ENCODE peak calls at places on chromosome 19, in six cellular contexts. One of them, this sample, is unnamed.

GRCh38 chr19:40774916-40775631 is at the start of gene MIA:
- DNase-seq in K562: no peak
- DNase-seq in tibial nerve: no peak
- DNase-seq in HepG2: no peak
- DNase-seq in stomach: no peak
- DNase-seq in H1: no peak
- DNase-seq in this sample: no peak

GRCh38 chr19:28831464-28831863 is 381.5 kb downstream of the UQCRFS1 start:
- DNase-seq in H1: peak; percentile 19
- DNase-seq in stomach: no peak
- DNase-seq in K562: no peak
- DNase-seq in HepG2: no peak
- DNase-seq in tibial nerve: no peak
- DNase-seq in this sample: no peak

GRCh38 chr19:49912965-49913685 is 15.9 kb upstream of the ATF5 start:
- DNase-seq in K562: peak; percentile 54
- DNase-seq in HepG2: peak; percentile 44
- DNase-seq in tibial nerve: no peak
- DNase-seq in stomach: no peak
- DNase-seq in H1: no peak
- DNase-seq in this sample: no peak

GRCh38 chr19:10603873-10604459 is 16.9 kb upstream of the AP1M2 start:
- DNase-seq in K562: no peak
- DNase-seq in HepG2: no peak
- DNase-seq in H1: no peak
- DNase-seq in tibial nerve: peak; percentile 33
- DNase-seq in stomach: peak; percentile 38
- DNase-seq in this sample: no peak

GRCh38 chr19:39074942-39075341 is 9.2 kb upstream of the ACP7 start:
- DNase-seq in K562: no peak
- DNase-seq in H1: no peak
- DNase-seq in HepG2: no peak
- DNase-seq in stomach: no peak
- DNase-seq in tibial nerve: no peak
- DNase-seq in this sample: no peak

GRCh38 chr19:23699521-23699860 is 12.5 kb upstream of the ZNF675 start:
- DNase-seq in tibial nerve: no peak
- DNase-seq in stomach: no peak
- DNase-seq in K562: peak; percentile 14
- DNase-seq in HepG2: no peak
- DNase-seq in H1: no peak
- DNase-seq in this sample: no peak

GRCh38 chr19:38250821-38251563 is 5.2 kb downstream of the PPP1R14A start:
- DNase-seq in K562: no peak
- DNase-seq in tibial nerve: peak; percentile 47
- DNase-seq in H1: no peak
- DNase-seq in stomach: peak; percentile 60
- DNase-seq in HepG2: peak; percentile 82
- DNase-seq in this sample: no peak

GRCh38 chr19:42293539-42293938 is 8.4 kb upstream of the PRR19 start:
- DNase-seq in H1: no peak
- DNase-seq in stomach: no peak
- DNase-seq in HepG2: no peak
- DNase-seq in K562: no peak
- DNase-seq in tibial nerve: no peak
- DNase-seq in this sample: no peak

GRCh38 chr19:35302446-35302845 is 10.5 kb downstream of the MAG start:
- DNase-seq in HepG2: no peak
- DNase-seq in H1: no peak
- DNase-seq in stomach: no peak
- DNase-seq in tibial nerve: no peak
- DNase-seq in K562: no peak
- DNase-seq in this sample: peak; percentile 28

GRCh38 chr19:41993612-41994483 is at the start of gene ATP1A3:
- DNase-seq in K562: peak; percentile 76
- DNase-seq in stomach: peak; percentile 51
- DNase-seq in tibial nerve: no peak
- DNase-seq in HepG2: no peak
- DNase-seq in H1: no peak
- DNase-seq in this sample: no peak

GRCh38 chr19:53883741-53884140 is 1.7 kb downstream of the PRKCG start:
- DNase-seq in tibial nerve: no peak
- DNase-seq in stomach: no peak
- DNase-seq in HepG2: no peak
- DNase-seq in H1: no peak
- DNase-seq in K562: no peak
- DNase-seq in this sample: no peak

DNA sequence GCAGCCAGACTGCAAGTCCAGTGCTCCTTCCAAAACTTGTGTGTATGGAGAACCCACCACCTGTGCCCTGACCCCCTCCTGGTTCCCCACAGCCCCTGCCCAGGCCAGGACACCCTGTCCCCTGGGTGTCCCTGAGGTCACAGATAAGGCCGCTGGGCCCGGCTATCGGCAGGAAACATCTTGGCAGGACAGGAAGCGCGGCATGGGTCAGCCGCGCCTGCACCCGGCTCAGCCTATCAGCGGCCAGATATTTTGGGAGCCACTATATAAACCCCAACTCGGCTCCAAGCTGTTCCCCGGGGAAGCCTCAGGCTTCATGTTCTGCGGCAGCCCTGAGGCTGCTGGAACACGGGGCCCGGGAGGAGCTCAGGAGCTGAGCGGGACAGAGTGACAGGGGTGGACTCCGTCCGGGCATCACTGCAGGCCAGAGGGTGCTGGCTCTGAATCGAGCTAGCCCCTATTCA is 60.8 kb downstream of the AP1M1 start:
- DNase-seq in H1: no peak
- DNase-seq in HepG2: no peak
- DNase-seq in stomach: peak; percentile 68
- DNase-seq in tibial nerve: peak; percentile 35
- DNase-seq in K562: peak; percentile 93
- DNase-seq in this sample: no peak
- TF ChIP-seq POLR2A in H1: no peak
- TF ChIP-seq POLR2A in HepG2: no peak
- TF ChIP-seq POLR2A in stomach: no peak
- TF ChIP-seq POLR2A in tibial nerve: peak; percentile 41
- TF ChIP-seq POLR2A in K562: peak; percentile 79
- TF ChIP-seq POLR2A in this sample: no peak

GRCh38 chr19:45403781-45404556 is 900 bp downstream of the PPP1R13L start:
- DNase-seq in H1: no peak
- DNase-seq in K562: peak; percentile 89
- DNase-seq in HepG2: peak; percentile 70
- DNase-seq in stomach: peak; percentile 73
- DNase-seq in tibial nerve: no peak
- DNase-seq in this sample: peak; percentile 81

GRCh38 chr19:45404557-45405434 is at the start of gene PPP1R13L:
- DNase-seq in tibial nerve: no peak
- DNase-seq in H1: no peak
- DNase-seq in stomach: peak; percentile 92
- DNase-seq in K562: peak; percentile 92
- DNase-seq in HepG2: peak; percentile 76
- DNase-seq in this sample: peak; percentile 92

GRCh38 chr19:45401815-45402468 is 2.9 kb downstream of the PPP1R13L start:
- DNase-seq in stomach: no peak
- DNase-seq in tibial nerve: no peak
- DNase-seq in HepG2: no peak
- DNase-seq in H1: no peak
- DNase-seq in K562: no peak
- DNase-seq in this sample: no peak

GRCh38 chr19:45403272-45403671 is 1.6 kb downstream of the PPP1R13L start:
- DNase-seq in tibial nerve: no peak
- DNase-seq in H1: no peak
- DNase-seq in K562: no peak
- DNase-seq in stomach: no peak
- DNase-seq in HepG2: no peak
- DNase-seq in this sample: no peak

DNA sequence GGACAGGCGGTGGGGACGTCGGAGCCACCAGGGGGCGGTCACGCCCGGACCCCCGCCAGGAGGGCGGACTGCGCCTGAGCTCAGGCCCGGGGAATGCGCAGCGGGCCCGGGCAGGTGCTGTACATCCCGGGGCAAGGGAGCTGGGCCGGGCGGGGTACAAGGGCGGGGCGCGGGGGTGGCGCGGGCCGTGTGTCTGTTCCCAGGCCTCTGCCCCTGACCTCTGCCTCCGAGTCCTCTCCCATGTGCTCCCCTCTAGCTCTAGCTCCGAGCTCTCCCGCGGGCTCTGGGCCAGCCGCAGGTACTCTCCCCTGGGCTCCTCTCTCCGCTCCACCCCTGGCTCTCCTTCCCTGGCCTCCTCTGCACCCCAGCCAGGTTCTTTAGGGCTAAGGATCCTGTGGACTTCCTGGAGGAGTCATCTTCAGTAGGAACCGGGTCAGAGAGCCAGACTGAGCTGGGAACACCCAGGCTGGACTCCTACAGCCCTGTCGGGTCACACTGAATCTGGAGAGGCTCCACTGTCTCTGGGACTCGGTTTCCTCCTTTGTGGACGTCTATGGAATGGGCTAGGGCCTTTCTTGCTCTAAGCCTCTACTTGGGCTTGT is 2.3 kb downstream of the PPP1R13L start:
- DNase-seq in HepG2: no peak
- DNase-seq in tibial nerve: no peak
- DNase-seq in stomach: peak; percentile 31
- DNase-seq in H1: no peak
- DNase-seq in K562: peak; percentile 75
- DNase-seq in this sample: peak; percentile 76
- TF ChIP-seq EP300 in HepG2: no peak
- TF ChIP-seq EP300 in tibial nerve: no peak
- TF ChIP-seq EP300 in stomach: no peak
- TF ChIP-seq EP300 in H1: no peak
- TF ChIP-seq EP300 in K562: no peak
- TF ChIP-seq EP300 in this sample: no peak

GRCh38 chr19:13840751-13841338 is 36.1 kb upstream of the NANOS3 start:
- DNase-seq in H1: no peak
- DNase-seq in K562: no peak
- DNase-seq in HepG2: no peak
- DNase-seq in tibial nerve: no peak
- DNase-seq in stomach: no peak
- DNase-seq in this sample: peak; percentile 78

GRCh38 chr19:13838943-13839192 is 38.1 kb upstream of the NANOS3 start:
- DNase-seq in HepG2: no peak
- DNase-seq in stomach: no peak
- DNase-seq in tibial nerve: no peak
- DNase-seq in K562: peak; percentile 92
- DNase-seq in H1: no peak
- DNase-seq in this sample: peak; percentile 96

GRCh38 chr19:13841339-13842293 is 35.3 kb upstream of the NANOS3 start:
- DNase-seq in H1: no peak
- DNase-seq in stomach: peak; percentile 78
- DNase-seq in K562: peak; percentile 37
- DNase-seq in tibial nerve: peak; percentile 42
- DNase-seq in HepG2: no peak
- DNase-seq in this sample: peak; percentile 88

GRCh38 chr19:13839193-13839937 is 37.6 kb upstream of the NANOS3 start:
- DNase-seq in tibial nerve: peak; percentile 75
- DNase-seq in HepG2: no peak
- DNase-seq in K562: peak; percentile 89
- DNase-seq in H1: no peak
- DNase-seq in stomach: peak; percentile 89
- DNase-seq in this sample: peak; percentile 94

DNA sequence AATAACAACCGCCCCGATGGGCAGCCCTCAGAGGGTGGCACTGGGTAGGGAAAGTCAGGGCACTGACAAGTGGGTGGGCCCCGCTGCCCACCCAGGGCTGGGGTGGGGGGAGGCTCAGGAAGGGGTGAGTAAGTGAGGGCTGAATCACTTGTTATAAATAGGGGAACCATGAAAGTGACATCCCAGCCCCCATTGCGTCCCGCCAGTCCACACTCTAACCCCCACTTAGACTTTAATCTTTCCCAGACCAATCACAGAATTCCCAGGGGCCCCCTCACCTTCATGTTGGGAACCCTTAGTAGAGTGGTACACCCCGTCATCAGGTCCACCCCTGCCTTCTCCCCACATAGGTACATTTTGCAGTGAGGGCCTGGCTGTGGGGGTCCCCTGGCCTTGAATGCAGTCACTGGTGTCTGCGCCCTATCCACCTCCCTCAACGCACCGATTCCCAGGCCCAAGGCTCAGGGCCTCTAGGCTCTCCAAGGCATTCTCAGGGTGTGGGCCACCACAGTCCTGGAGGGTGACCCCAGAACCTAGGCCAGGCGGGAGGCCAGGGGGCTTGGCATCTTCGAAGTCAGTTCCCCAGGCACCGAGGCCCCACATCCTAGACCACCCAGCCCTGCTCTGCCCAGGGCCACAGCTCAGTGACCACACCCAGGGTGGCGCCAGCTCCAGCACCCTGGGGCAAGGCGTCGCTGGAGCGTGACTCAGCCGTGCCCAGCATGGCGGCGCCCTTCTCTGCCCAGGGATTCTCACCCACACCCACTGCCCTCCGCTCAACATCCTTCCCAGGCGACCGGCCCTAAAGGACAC is 36.8 kb upstream of the NANOS3 start:
- DNase-seq in stomach: peak; percentile 75
- DNase-seq in H1: no peak
- DNase-seq in K562: no peak
- DNase-seq in tibial nerve: peak; percentile 37
- DNase-seq in HepG2: no peak
- DNase-seq in this sample: peak; percentile 88
- TF ChIP-seq POLR2A in stomach: no peak
- TF ChIP-seq POLR2A in H1: no peak
- TF ChIP-seq POLR2A in K562: no peak
- TF ChIP-seq POLR2A in tibial nerve: no peak
- TF ChIP-seq POLR2A in HepG2: peak; percentile 20
- TF ChIP-seq POLR2A in this sample: no peak

GRCh38 chr19:16620018-16620417 is 8.0 kb downstream of the MED26 start:
- DNase-seq in K562: no peak
- DNase-seq in tibial nerve: no peak
- DNase-seq in H1: no peak
- DNase-seq in HepG2: no peak
- DNase-seq in stomach: no peak
- DNase-seq in this sample: no peak

GRCh38 chr19:16621165-16621800 is 6.7 kb downstream of the MED26 start:
- DNase-seq in K562: no peak
- DNase-seq in tibial nerve: no peak
- DNase-seq in H1: no peak
- DNase-seq in stomach: no peak
- DNase-seq in HepG2: no peak
- DNase-seq in this sample: no peak

GRCh38 chr19:16618248-16618647 is 9.8 kb downstream of the MED26 start:
- DNase-seq in H1: no peak
- DNase-seq in HepG2: no peak
- DNase-seq in stomach: no peak
- DNase-seq in K562: no peak
- DNase-seq in tibial nerve: no peak
- DNase-seq in this sample: no peak

GRCh38 chr19:16619456-16619855 is 8.5 kb downstream of the MED26 start:
- DNase-seq in stomach: no peak
- DNase-seq in HepG2: no peak
- DNase-seq in tibial nerve: no peak
- DNase-seq in K562: no peak
- DNase-seq in H1: no peak
- DNase-seq in this sample: no peak

DNA sequence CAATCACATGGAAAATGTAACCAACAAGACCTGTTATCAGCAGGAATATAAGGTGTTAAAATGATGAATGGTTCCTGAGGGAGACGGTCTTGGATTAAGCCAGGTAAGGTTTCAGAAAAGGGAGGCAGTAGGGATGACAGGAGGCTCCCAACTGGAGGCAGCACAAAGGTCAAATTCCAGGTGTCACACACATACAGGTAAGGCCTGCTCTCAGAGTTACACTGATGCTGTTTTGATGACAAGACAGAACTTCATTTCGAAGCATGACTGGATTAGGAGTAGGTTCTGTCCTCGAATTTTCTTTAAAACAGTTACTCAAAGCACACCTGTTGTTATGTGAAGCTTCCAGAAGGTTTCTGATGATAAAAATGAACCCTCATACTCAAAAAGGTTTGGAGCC is 7.4 kb downstream of the MED26 start:
- DNase-seq in H1: no peak
- DNase-seq in HepG2: no peak
- DNase-seq in tibial nerve: no peak
- DNase-seq in K562: no peak
- DNase-seq in stomach: no peak
- DNase-seq in this sample: no peak
- TF ChIP-seq EP300 in H1: no peak
- TF ChIP-seq EP300 in HepG2: no peak
- TF ChIP-seq EP300 in tibial nerve: no peak
- TF ChIP-seq EP300 in K562: no peak
- TF ChIP-seq EP300 in stomach: no peak
- TF ChIP-seq EP300 in this sample: no peak

This sample was measured in suprapubic skin.